ENCODE peak calls at places on chromosome 6, in five cellular contexts. V, S, D, P and N are unnamed samples.

GRCh38 chr6:170211404-170212025 is 79.4 kb downstream of the DLL1 start:
- DNase-seq in P (no peak), V (no peak), S (no peak), D (no peak), N (peak; percentile 12)

GRCh38 chr6:138107752-138108592 is 753 bp upstream of the PERP start:
- DNase-seq in D (peak; percentile 73), V (no peak), P (peak; percentile 38), S (no peak), N (peak; percentile 20)

GRCh38 chr6:108350528-108350927 is 55.7 kb downstream of the AFG1L start:
- DNase-seq in P (no peak), D (no peak), S (no peak), V (no peak), N (no peak)

GRCh38 chr6:6942826-6943225 is 164.9 kb upstream of the RREB1 start:
- DNase-seq in D (no peak), V (peak; percentile 8), P (no peak), S (peak; percentile 11), N (no peak)

GRCh38 chr6:2381872-2382661 is 136.7 kb upstream of the GMDS start:
- DNase-seq in V (no peak), S (no peak), P (no peak), D (no peak), N (no peak)

GRCh38 chr6:16762547-16763477 is 1.6 kb upstream of the ATXN1 start:
- DNase-seq in S (no peak), P (peak; percentile 61), D (peak; percentile 82), V (peak; percentile 97), N (peak; percentile 61)

GRCh38 chr6:36241728-36242127 is 28.1 kb upstream of the PNPLA1 start:
- DNase-seq in P (peak; percentile 59), S (peak; percentile 65), V (peak; percentile 46), D (no peak), N (no peak)

GRCh38 chr6:127592964-127593363 is 16.0 kb downstream of the C6orf58 start:
- DNase-seq in P (no peak), V (no peak), S (no peak), D (no peak), N (no peak)

GRCh38 chr6:79180082-79180481 is 54.4 kb downstream of the HMGN3 start:
- DNase-seq in S (no peak), P (no peak), D (no peak), V (no peak), N (peak; percentile 15)

GRCh38 chr6:91482498-91482897 is 895.6 kb upstream of the MAP3K7 start:
- DNase-seq in P (peak; percentile 2), S (peak; percentile 64), V (no peak), D (no peak), N (no peak)

GRCh38 chr6:13243033-13243432 is 85.3 kb downstream of the TBC1D7 start:
- DNase-seq in D (no peak), V (peak; percentile 7), P (no peak), S (no peak), N (no peak)

GRCh38 chr6:15504040-15504491 is 158.8 kb downstream of the DTNBP1 start:
- DNase-seq in D (no peak), S (no peak), P (no peak), V (no peak), N (peak; percentile 46)

GRCh38 chr6:35486005-35486925 is 10.6 kb downstream of the TEAD3 start:
- DNase-seq in S (no peak), V (no peak), D (no peak), P (no peak), N (peak; percentile 25)

GRCh38 chr6:167759206-167759605 is 67.5 kb upstream of the AFDN start:
- DNase-seq in S (no peak), D (no peak), P (no peak), V (no peak), N (no peak)

GRCh38 chr6:53439556-53439955 is 90.8 kb upstream of the ELOVL5 start:
- DNase-seq in S (no peak), P (no peak), D (no peak), V (peak; percentile 59), N (no peak)

GRCh38 chr6:132961610-132962009 is 147.2 kb downstream of the RPS12 start:
- DNase-seq in V (no peak), S (no peak), P (peak; percentile 13), D (peak; percentile 10), N (no peak)

DNA sequence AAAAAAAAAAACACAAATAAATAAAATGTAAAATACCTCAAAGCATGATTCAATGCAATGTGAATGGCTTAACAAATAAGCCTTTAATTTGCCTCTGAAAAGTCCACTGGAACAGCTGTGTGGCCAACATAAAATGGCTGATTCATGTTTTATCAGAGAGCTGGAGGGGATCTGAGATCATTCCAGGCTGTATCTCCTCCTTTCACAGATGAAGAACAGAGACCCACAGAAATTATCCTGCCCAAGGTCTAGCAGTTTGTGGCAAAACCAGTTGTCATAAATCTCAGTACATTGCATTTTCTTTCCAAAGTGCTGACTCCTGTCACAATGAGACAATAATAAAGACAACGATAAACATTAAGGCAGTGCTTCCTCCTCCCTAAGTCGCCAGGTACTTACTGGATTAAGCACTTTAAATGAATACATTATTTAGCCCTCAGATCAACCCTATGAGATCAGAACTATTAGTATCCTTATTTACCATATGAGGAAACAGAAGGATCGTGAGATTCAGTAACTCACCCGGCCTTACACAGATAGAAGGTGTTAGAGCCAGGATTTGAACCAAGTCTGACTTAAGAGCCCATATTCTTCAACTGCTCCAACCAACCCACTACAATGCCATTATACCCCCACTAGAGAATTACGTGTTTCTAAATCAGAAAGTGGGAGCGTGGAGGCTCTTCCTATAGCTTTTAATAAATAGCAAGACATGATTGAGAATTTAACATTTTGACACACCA is 118.3 kb downstream of the KIF13A start:
- DNase-seq in S (no peak), D (no peak), P (peak; percentile 73), V (peak; percentile 77), N (peak; percentile 22)
- TF ChIP-seq MXI1 in S (no peak), D (no peak), P (no peak), V (no peak), N (no peak)

GRCh38 chr6:33313709-33314514 is at the start of gene TAPBP:
- DNase-seq in V (peak; percentile 72), P (peak; percentile 71), D (peak; percentile 55), S (no peak), N (peak; percentile 75)

GRCh38 chr6:33314943-33315752 is 1.3 kb upstream of the TAPBP start:
- DNase-seq in S (no peak), D (no peak), V (no peak), P (peak; percentile 88), N (peak; percentile 4)

GRCh38 chr6:33312361-33313104 is 1.3 kb downstream of the TAPBP start:
- DNase-seq in D (peak; percentile 84), P (peak; percentile 91), V (peak; percentile 64), S (no peak), N (peak; percentile 75)

GRCh38 chr6:33314515-33314942 is 651 bp upstream of the TAPBP start:
- DNase-seq in D (peak; percentile 80), V (peak; percentile 86), S (no peak), P (peak; percentile 92), N (peak; percentile 48)

DNA sequence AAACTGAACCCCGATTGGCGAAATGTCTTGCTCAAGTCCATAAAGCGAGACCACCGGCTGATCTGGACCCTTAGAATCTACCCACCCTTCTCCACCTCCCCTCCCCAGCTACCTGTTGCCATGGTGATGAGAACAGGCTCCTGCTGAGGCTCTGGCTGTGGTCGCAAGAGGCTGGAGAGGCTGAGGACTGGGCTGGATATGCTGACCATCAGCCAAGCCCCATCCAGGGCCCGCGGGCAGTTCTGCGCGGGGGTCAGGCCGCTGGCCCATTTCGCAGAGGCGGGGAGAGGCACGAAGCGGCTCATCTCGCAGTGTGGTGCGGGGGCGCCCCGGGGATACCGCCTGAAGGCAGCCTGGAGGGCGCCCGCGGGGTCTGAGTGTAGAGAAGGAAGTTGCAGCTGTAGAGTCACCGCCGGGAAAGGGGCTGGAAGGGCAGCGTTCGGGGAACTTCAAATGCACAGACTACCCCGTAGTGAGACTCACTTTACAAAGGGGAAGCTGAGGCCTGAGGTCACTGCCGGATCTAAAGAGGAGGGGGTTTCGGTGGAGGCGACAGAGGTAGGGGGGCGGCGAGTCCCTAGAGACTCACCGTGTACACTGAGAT is 671 bp downstream of the TAPBP start:
- DNase-seq in V (peak; percentile 31), D (no peak), S (no peak), P (peak; percentile 63), N (peak; percentile 79)
- TF ChIP-seq MXI1 in V (peak; percentile 12), D (no peak), S (no peak), P (no peak), N (no peak)

DNA sequence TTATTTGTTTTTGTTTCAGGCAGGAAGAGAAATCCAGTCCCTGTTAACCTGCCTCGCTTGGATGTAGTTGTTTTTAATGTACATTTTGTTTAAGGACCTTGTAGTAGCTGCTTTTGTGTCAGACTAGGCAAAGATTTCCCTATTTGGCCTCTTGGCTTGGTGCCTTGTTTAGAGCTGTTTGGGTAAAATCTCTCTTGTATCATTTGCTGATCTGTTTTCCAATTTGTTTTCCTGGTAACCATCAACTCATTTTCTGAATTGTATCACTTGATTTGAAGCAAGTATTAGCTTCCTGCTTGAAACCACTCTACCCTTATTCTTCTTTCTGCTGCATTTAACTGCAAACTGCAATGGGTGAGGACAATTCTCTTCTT is 160.7 kb downstream of the ZFAND3 start:
- DNase-seq in D (no peak), V (no peak), S (no peak), P (no peak), N (no peak)
- TF ChIP-seq MXI1 in D (no peak), V (no peak), S (no peak), P (no peak), N (no peak)

DNA sequence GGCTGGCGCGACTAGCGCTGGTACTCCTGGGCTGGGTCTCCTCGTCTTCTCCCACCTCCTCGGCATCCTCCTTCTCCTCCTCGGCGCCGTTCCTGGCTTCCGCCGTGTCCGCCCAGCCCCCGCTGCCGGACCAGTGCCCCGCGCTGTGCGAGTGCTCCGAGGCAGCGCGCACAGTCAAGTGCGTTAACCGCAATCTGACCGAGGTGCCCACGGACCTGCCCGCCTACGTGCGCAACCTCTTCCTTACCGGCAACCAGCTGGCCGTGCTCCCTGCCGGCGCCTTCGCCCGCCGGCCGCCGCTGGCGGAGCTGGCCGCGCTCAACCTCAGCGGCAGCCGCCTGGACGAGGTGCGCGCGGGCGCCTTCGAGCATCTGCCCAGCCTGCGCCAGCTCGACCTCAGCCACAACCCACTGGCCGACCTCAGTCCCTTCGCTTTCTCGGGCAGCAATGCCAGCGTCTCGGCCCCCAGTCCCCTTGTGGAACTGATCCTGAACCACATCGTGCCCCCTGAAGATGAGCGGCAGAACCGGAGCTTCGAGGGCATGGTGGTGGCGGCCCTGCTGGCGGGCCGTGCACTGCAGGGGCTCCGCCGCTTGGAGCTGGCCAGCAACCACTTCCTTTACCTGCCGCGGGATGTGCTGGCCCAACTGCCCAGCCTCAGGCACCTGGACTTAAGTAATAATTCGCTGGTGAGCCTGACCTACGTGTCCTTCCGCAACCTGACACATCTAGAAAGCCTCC is 1.6 kb downstream of the TPBG start:
- DNase-seq in S (no peak), D (no peak), P (no peak), V (peak; percentile 35), N (peak; percentile 73)
- TF ChIP-seq MXI1 in S (no peak), D (no peak), P (no peak), V (peak; percentile 17), N (no peak)